ENCODE peak calls at places on chromosomes 5 and 9, in ten cellular contexts. S, L, E, U, D, W, X, V, I and N are unnamed samples.

GRCh38 chr9:34328983-34329832 is at the start of the genes KIF24 and NUDT2:
- DNase-seq in W (peak), I (peak), V (peak), E (peak), X (peak), D (peak), L (peak), S (peak), U (peak), N (peak)

GRCh38 chr5:133415906-133416305 is 196.4 kb downstream of the FSTL4 start:
- DNase-seq in X (no peak), V (no peak), I (no peak), S (no peak), W (no peak), L (no peak), E (no peak), D (no peak), U (no peak), N (no peak)

GRCh38 chr5:43661102-43661501 is 58.1 kb downstream of the NNT start:
- DNase-seq in D (no peak), V (no peak), W (peak), I (no peak), S (no peak), E (peak), L (no peak), X (no peak), U (peak), N (peak)

GRCh38 chr9:95644377-95644776 is 127.6 kb upstream of the PTCH1 start:
- DNase-seq in E (no peak), V (no peak), L (no peak), U (no peak), I (no peak), X (no peak), W (no peak), D (no peak), S (no peak), N (peak)

GRCh38 chr5:97151370-97151769 is 9.0 kb upstream of the LIX1 start:
- DNase-seq in L (no peak), U (no peak), I (no peak), X (no peak), D (no peak), E (no peak), S (no peak), W (no peak), V (no peak), N (no peak)

GRCh38 chr5:121251954-121252353 is 599.7 kb upstream of the FTMT start:
- DNase-seq in L (no peak), V (no peak), U (no peak), D (no peak), W (peak), X (no peak), S (no peak), E (no peak), I (no peak), N (peak)

GRCh38 chr5:160672521-160672920 is 179.5 kb downstream of the ATP10B start:
- DNase-seq in X (no peak), U (no peak), E (no peak), W (no peak), I (no peak), L (no peak), S (no peak), V (no peak), D (no peak), N (no peak)

GRCh38 chr9:89390068-89390555 is 71.8 kb downstream of the SECISBP2 start:
- DNase-seq in W (no peak), D (no peak), E (no peak), S (no peak), V (no peak), X (no peak), U (no peak), I (no peak), L (no peak), N (no peak)

GRCh38 chr9:134683714-134684374 is 42.2 kb downstream of the COL5A1 start:
- DNase-seq in I (no peak), W (no peak), D (no peak), V (no peak), X (no peak), E (no peak), U (no peak), S (no peak), L (peak), N (no peak)

GRCh38 chr5:181133610-181134231 is 2.8 kb upstream of the OR2V1 start:
- DNase-seq in X (no peak), W (peak), D (peak), E (no peak), S (no peak), L (peak), I (no peak), V (peak), U (no peak), N (peak)

GRCh38 chr5:78492650-78493049 is 132.2 kb downstream of the SCAMP1 start:
- DNase-seq in U (no peak), X (no peak), E (no peak), W (no peak), S (no peak), D (no peak), I (no peak), L (no peak), V (no peak), N (no peak)

GRCh38 chr9:19946446-19947109 is 157.7 kb upstream of the SLC24A2 start:
- DNase-seq in X (no peak), U (peak), W (peak), S (no peak), V (no peak), I (no peak), E (no peak), D (no peak), L (no peak), N (peak)

DNA sequence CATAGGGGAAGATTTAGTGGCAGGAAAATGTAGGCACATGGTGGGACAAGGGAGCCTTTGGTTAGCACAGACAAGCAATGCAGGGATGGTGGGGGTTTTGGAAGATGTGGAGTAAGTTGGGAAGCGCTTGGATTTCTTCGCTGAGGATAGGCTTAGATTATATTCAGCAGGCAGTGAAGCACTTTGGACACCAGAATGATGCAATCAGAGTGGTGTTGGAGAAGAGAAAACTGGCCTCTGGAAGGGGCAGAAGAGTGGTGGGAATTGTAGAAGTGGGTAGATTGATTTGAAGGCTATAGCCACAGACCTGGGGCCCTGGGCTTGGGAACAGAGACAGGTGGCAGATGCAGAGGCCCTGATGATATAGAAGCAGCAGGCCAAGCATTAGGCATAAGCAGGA is 28.3 kb downstream of the SLC25A48 start:
- DNase-seq in X (no peak), E (no peak), D (no peak), V (no peak), W (no peak), U (no peak), S (no peak), L (no peak), I (no peak), N (no peak)
- H3K27ac ChIP-seq in X (no peak), E (no peak), D (no peak), V (no peak), W (no peak), U (no peak), S (no peak), L (no peak), I (no peak), N (no peak)

DNA sequence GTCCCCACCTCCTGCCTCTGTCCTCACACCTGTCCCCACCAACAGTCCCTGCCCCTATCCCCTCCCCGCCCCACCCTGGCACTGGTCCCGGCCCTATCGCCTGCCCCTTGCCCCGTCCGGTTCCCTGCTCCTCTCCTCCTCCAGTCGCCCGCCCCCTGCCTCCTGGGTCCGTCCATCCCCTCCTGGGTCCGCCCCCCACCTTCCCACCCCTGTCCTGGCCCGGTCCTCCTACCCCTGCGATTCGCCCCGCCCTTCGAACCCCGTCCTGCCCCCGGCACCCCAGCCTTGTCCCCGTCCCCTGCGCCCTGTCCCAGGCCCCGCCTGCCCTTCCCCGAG is 372 bp downstream of the EDF1 start:
- DNase-seq in D (peak), U (no peak), X (no peak), S (no peak), I (no peak), W (no peak), L (no peak), E (no peak), V (no peak), N (peak)
- H3K27ac ChIP-seq in D (peak), U (peak), X (peak), S (peak), I (peak), W (peak), L (peak), E (peak), V (no peak), N (peak)

DNA sequence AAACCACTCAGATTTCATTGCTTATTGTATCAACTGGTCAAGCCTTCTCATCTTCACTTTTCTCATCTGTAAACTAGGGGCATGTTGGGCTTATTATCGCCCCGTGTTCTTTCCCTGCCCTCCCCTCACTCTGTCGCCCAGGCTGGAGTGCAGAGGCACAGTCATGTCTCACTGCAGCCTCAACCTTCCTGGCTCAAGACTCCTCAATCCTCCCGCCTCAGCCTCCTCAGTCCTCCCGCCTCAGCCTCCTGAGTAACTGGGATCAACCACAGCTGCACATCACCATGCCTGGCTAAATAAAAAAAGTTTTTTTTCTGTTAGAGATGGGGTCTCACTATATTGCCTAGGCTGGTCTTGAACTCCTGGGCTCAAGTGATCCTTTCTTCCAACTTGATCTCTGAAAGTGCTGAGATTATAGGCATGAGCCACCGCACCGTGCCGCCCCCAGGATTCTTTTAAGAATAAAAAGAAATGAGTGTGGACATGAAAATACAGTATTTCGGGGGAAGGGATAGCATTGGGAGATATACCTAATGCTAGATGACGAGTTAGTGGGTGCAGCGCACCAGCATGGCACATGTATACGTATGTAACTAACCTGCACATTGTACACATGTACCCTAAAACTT is 2.0 kb downstream of the MAML1 start:
- DNase-seq in W (no peak), S (no peak), D (no peak), U (no peak), X (no peak), L (no peak), V (no peak), E (no peak), I (no peak), N (peak)
- H3K27ac ChIP-seq in W (peak), S (no peak), D (peak), U (peak), X (no peak), L (no peak), V (no peak), E (no peak), I (peak), N (peak)

GRCh38 chr9:110114086-110114887 is 93.7 kb downstream of the C9orf152 start:
- DNase-seq in D (no peak), W (peak), U (no peak), S (no peak), X (no peak), L (no peak), E (no peak), I (no peak), V (no peak), N (peak)

GRCh38 chr9:110114888-110115259 is 93.1 kb downstream of the C9orf152 start:
- DNase-seq in L (no peak), I (no peak), D (no peak), E (no peak), S (no peak), V (no peak), U (no peak), X (no peak), W (no peak), N (no peak)

GRCh38 chr9:110116543-110116885 is 91.4 kb downstream of the C9orf152 start:
- DNase-seq in D (no peak), V (peak), S (no peak), I (no peak), E (no peak), U (no peak), X (no peak), W (peak), L (no peak), N (peak)

GRCh38 chr9:110115341-110115820 is 92.6 kb downstream of the C9orf152 start:
- DNase-seq in E (no peak), X (no peak), D (no peak), W (peak), I (no peak), L (no peak), U (no peak), S (no peak), V (no peak), N (peak)

DNA sequence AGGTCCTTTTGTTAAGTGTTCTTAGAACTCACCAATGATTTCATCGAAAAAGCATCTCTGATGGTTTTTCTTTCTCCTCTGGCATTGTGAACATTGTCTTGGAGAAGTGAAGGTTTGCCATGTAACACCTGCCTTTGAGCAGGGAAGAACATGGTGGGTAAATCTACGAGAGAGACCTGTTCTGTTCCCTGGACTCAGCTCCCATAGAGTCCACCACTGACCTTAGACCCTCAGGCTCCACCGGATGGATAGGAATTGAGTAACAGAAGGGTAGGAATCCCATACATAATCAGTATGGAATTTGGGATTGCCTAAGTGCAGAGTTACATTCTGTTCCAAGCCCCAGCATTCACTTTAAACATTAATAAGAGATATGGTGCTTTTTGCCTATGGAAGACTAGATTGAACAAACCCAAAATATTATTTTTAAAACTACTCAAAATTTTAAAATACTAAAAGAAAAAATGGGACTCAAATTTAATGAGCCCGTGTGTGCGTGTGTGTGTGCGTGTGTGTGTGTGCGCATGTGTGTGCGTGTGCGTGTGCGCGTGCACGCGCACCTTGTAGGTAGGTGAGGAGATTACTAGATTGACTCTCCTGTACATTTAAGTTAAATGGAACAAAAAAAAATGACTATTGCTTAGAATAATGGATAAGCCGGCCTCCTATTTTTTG is 92.0 kb downstream of the C9orf152 start:
- DNase-seq in I (no peak), E (no peak), U (no peak), W (peak), X (no peak), D (no peak), S (no peak), V (no peak), L (no peak), N (peak)
- H3K27ac ChIP-seq in I (no peak), E (no peak), U (peak), W (peak), X (no peak), D (peak), S (no peak), V (peak), L (peak), N (peak)